ENCODE peak calls at places on chromosomes 6 and 20, in four cellular contexts. A is spleen, K is HCT116, O is neuronal stem cell. D is an unnamed sample.

GRCh38 chr6:117674503-117674902 is 766 bp upstream of the NUS1 start:
- DNase-seq in A (no peak), K (no peak), O (no peak), D (no peak)

GRCh38 chr6:78619016-78619415 is 248.3 kb upstream of the IRAK1BP1 start:
- DNase-seq in A (no peak), K (no peak), O (no peak), D (no peak)

GRCh38 chr6:16305788-16306187 is 67.4 kb downstream of the GMPR start:
- DNase-seq in A (no peak), K (no peak), O (no peak), D (no peak)

GRCh38 chr6:16741112-16742016 is 19.9 kb downstream of the ATXN1 start:
- DNase-seq in A (no peak), K (no peak), O (no peak), D (peak; percentile 89)

GRCh38 chr6:114304304-114304887 is 38.4 kb downstream of the HS3ST5 start:
- DNase-seq in A (no peak), K (peak; percentile 3), O (no peak), D (no peak)

GRCh38 chr6:138468320-138469015 is 30.8 kb downstream of the NHSL1 start:
- DNase-seq in A (no peak), K (peak; percentile 13), O (no peak), D (no peak)

GRCh38 chr6:5671162-5671561 is 335.6 kb downstream of the NRN1 start:
- DNase-seq in A (no peak), K (no peak), O (no peak), D (no peak)

GRCh38 chr20:49505518-49505917 is 23.1 kb upstream of the KCNB1 start:
- DNase-seq in A (no peak), K (no peak), O (peak; percentile 82), D (no peak)

GRCh38 chr20:34215711-34216381 is 25.4 kb upstream of the ASIP start:
- DNase-seq in A (peak; percentile 89), K (peak; percentile 64), O (peak; percentile 72), D (peak; percentile 93)

GRCh38 chr6:130167655-130168054 is 55.1 kb downstream of the SAMD3 start:
- DNase-seq in A (no peak), K (no peak), O (no peak), D (no peak)

GRCh38 chr6:24883618-24884017 is 52.1 kb downstream of the RIPOR2 start:
- DNase-seq in A (no peak), K (no peak), O (no peak), D (no peak)

GRCh38 chr6:139841794-139842215 is 467.4 kb upstream of the CITED2 start:
- DNase-seq in A (no peak), K (no peak), O (no peak), D (no peak)

GRCh38 chr6:3162565-3163247 is 5.4 kb upstream of the TUBB2A start:
- DNase-seq in A (peak; percentile 90), K (peak; percentile 56), O (peak; percentile 77), D (peak; percentile 85)

GRCh38 chr6:52522151-52522626 is 54.7 kb downstream of the TRAM2 start:
- DNase-seq in A (no peak), K (no peak), O (no peak), D (no peak)

GRCh38 chr20:62822788-62823651 is 6.2 kb downstream of the COL9A3 start:
- DNase-seq in A (no peak), K (peak; percentile 85), O (no peak), D (no peak)

GRCh38 chr6:144651219-144651618 is 366.1 kb downstream of the UTRN start:
- DNase-seq in A (no peak), K (no peak), O (no peak), D (no peak)
- H3K27ac ChIP-seq in A (no peak overlapping the region), K (no peak overlapping the region), O (no peak overlapping the region), D (no peak overlapping the region)

DNA sequence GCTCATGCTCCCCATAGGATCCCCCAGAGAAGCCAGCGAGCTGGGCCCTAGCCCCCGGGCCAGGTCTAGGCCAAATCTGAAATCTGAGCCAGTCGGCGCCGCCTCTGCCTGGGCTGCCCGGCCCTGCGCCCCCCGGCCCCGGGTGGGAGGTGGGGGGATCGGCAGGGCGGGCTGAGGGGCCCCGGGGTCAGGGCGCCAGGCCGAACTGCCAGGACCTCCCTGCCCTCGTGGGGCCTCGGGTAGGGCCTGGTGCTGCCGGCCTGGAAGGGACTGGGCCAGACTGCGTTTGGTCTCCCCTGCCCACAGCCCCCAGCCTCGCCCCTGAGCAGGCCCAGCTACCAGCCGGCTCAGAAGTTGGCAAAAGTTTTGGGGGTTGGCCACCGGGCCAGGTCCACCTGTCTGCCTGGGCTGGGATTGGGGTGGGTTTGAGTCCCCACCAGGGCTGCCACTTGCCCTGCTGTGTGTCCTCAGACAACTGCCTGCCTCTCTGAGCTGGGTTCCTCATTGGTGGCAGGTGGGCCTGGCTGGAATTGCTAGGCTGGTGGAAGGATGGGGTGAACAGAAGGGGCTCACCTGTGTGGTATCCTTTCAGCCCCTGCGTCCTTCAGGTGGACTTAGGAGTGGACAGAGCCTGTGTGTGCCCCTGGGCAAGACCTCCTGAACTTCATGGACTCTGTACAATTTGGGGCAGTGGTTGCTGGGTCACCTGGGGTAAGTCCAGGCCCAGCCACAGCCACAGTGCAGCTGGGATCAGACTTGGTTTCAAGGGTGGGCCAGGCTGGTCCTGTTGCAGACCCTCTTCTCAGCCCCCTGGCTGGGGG is 796 bp downstream of the SRC start:
- DNase-seq in A (peak; percentile 75), K (no peak), O (peak; percentile 38), D (no peak)
- H3K4me3 ChIP-seq in A (peak overlapping the region; percentile 51), K (peak overlapping the region; percentile 59), O (peak overlapping the region; percentile 81), D (peak overlapping the region; percentile 64)

GRCh38 chr6:163926642-163927041 is 512.1 kb downstream of the QKI start:
- DNase-seq in A (no peak), K (no peak), O (no peak), D (no peak)
- H3K27me3 ChIP-seq in A (no peaks in the 10 kb centered on the region), K (no peaks in the 10 kb centered on the region), O (no peaks in the 10 kb centered on the region), D (no peaks in the 10 kb centered on the region)

GRCh38 chr6:42808492-42809483 is 26.9 kb downstream of the BICRAL start:
- DNase-seq in A (no peak), K (no peak), O (no peak), D (no peak)
- H3K27ac ChIP-seq in A (no peak overlapping the region), K (no peak overlapping the region), O (no peak overlapping the region), D (no peak overlapping the region)

GRCh38 chr6:33428891-33429744 is 9.3 kb downstream of the SYNGAP1 start:
- DNase-seq in A (no peak), K (no peak), O (no peak), D (no peak)
- H3K4me3 ChIP-seq in A (no peak overlapping the region), K (no peak overlapping the region), O (no peak overlapping the region), D (no peak overlapping the region)